ENCODE peak calls at places on chromosomes 16 and 17, in four cellular contexts. One of them, this sample, is unnamed.

GRCh38 chr17:3030096-3030495 is 33.3 kb downstream of the OR1D5 start:
- DNase-seq in stomach: no peak
- DNase-seq in tibial nerve: no peak
- DNase-seq in ovary: no peak
- DNase-seq in this sample: no peak

GRCh38 chr16:70735141-70735979 is 49.5 kb upstream of the MTSS2 start:
- DNase-seq in stomach: no peak
- DNase-seq in ovary: no peak
- DNase-seq in tibial nerve: peak; percentile 30
- DNase-seq in this sample: no peak

GRCh38 chr17:80474231-80474932 is 2.0 kb downstream of the NPTX1 start:
- DNase-seq in ovary: no peak
- DNase-seq in tibial nerve: no peak
- DNase-seq in stomach: no peak
- DNase-seq in this sample: peak; percentile 85

GRCh38 chr17:40023590-40024292 is 8.5 kb downstream of the CSF3 start:
- DNase-seq in ovary: no peak
- DNase-seq in tibial nerve: no peak
- DNase-seq in stomach: peak; percentile 81
- DNase-seq in this sample: no peak

GRCh38 chr16:46768809-46769208 is 20.7 kb upstream of the MYLK3 start:
- DNase-seq in ovary: no peak
- DNase-seq in tibial nerve: no peak
- DNase-seq in stomach: no peak
- DNase-seq in this sample: no peak

GRCh38 chr16:88864099-88864498 is 2.4 kb downstream of the PABPN1L start:
- DNase-seq in stomach: no peak
- DNase-seq in ovary: no peak
- DNase-seq in tibial nerve: no peak
- DNase-seq in this sample: no peak

GRCh38 chr17:164536-165235 is 16.8 kb downstream of the DOC2B start:
- DNase-seq in stomach: peak; percentile 47
- DNase-seq in ovary: peak; percentile 62
- DNase-seq in tibial nerve: peak; percentile 61
- DNase-seq in this sample: peak; percentile 65

GRCh38 chr16:2663553-2664521 is 18.5 kb upstream of the KCTD5 start:
- DNase-seq in ovary: no peak
- DNase-seq in stomach: no peak
- DNase-seq in tibial nerve: no peak
- DNase-seq in this sample: no peak

GRCh38 chr17:38728290-38728831 is 1.8 kb upstream of the CISD3 start:
- DNase-seq in stomach: no peak
- DNase-seq in tibial nerve: no peak
- DNase-seq in ovary: no peak
- DNase-seq in this sample: no peak

GRCh38 chr16:81067166-81067565 is 9.9 kb downstream of the C16orf46 start:
- DNase-seq in stomach: no peak
- DNase-seq in tibial nerve: no peak
- DNase-seq in ovary: no peak
- DNase-seq in this sample: no peak

GRCh38 chr16:56530872-56531271 is 11.0 kb upstream of the BBS2 start:
- DNase-seq in ovary: no peak
- DNase-seq in tibial nerve: no peak
- DNase-seq in stomach: no peak
- DNase-seq in this sample: no peak

GRCh38 chr17:81518785-81519283 is 6.2 kb upstream of the ACTG1 start:
- DNase-seq in ovary: no peak
- DNase-seq in tibial nerve: no peak
- DNase-seq in stomach: peak; percentile 70
- DNase-seq in this sample: peak; percentile 55

GRCh38 chr17:4032738-4033137 is 68.5 kb upstream of the ATP2A3 start:
- DNase-seq in ovary: no peak
- DNase-seq in tibial nerve: no peak
- DNase-seq in stomach: no peak
- DNase-seq in this sample: no peak

GRCh38 chr16:75471723-75472634 is 7.5 kb upstream of the TMEM170A start:
- DNase-seq in tibial nerve: peak; percentile 67
- DNase-seq in ovary: peak; percentile 32
- DNase-seq in stomach: peak; percentile 59
- DNase-seq in this sample: peak; percentile 88

GRCh38 chr17:17466511-17466910 is 10.3 kb upstream of the MED9 start:
- DNase-seq in tibial nerve: no peak
- DNase-seq in ovary: no peak
- DNase-seq in stomach: no peak
- DNase-seq in this sample: no peak

GRCh38 chr16:8355714-8356113 is 234.6 kb downstream of the TMEM114 start:
- DNase-seq in stomach: no peak
- DNase-seq in ovary: no peak
- DNase-seq in tibial nerve: no peak
- DNase-seq in this sample: no peak

GRCh38 chr17:80799553-80800403 is 191.9 kb upstream of the CHMP6 start:
- DNase-seq in ovary: no peak
- DNase-seq in stomach: no peak
- DNase-seq in tibial nerve: no peak
- DNase-seq in this sample: no peak

GRCh38 chr17:8739104-8739503 is 5.5 kb downstream of the CCDC42 start:
- DNase-seq in stomach: no peak
- DNase-seq in ovary: no peak
- DNase-seq in tibial nerve: no peak
- DNase-seq in this sample: no peak

GRCh38 chr17:3892095-3892998 is 506 bp downstream of the CAMKK1 start:
- DNase-seq in ovary: peak; percentile 88
- DNase-seq in tibial nerve: peak; percentile 77
- DNase-seq in stomach: peak; percentile 65
- DNase-seq in this sample: peak; percentile 89

GRCh38 chr17:18262111-18262510 is 1.6 kb downstream of the MIEF2 start:
- DNase-seq in stomach: no peak
- DNase-seq in tibial nerve: no peak
- DNase-seq in ovary: no peak
- DNase-seq in this sample: no peak

GRCh38 chr17:38333635-38334295 is 10.0 kb downstream of the GPR179 start:
- DNase-seq in stomach: peak; percentile 29
- DNase-seq in ovary: no peak
- DNase-seq in tibial nerve: no peak
- DNase-seq in this sample: peak; percentile 44

GRCh38 chr17:13931111-13931526 is 138.2 kb upstream of the COX10 start:
- DNase-seq in tibial nerve: peak; percentile 44
- DNase-seq in stomach: no peak
- DNase-seq in ovary: no peak
- DNase-seq in this sample: no peak

GRCh38 chr16:25812215-25812614 is 120.5 kb downstream of the HS3ST4 start:
- DNase-seq in tibial nerve: no peak
- DNase-seq in ovary: no peak
- DNase-seq in stomach: no peak
- DNase-seq in this sample: no peak

GRCh38 chr16:29862383-29862883 is 593 bp downstream of the CDIPT start:
- DNase-seq in ovary: no peak
- DNase-seq in tibial nerve: no peak
- DNase-seq in stomach: peak; percentile 34
- DNase-seq in this sample: peak; percentile 39

GRCh38 chr16:77117687-77118086 is 73.3 kb upstream of the MON1B start:
- DNase-seq in stomach: no peak
- DNase-seq in tibial nerve: no peak
- DNase-seq in ovary: no peak
- DNase-seq in this sample: no peak

GRCh38 chr17:27762527-27763305 is 37.6 kb downstream of the NOS2 start:
- DNase-seq in tibial nerve: no peak
- DNase-seq in stomach: no peak
- DNase-seq in ovary: no peak
- DNase-seq in this sample: no peak

GRCh38 chr17:30323895-30324319 is 9.9 kb downstream of the TMIGD1 start:
- DNase-seq in stomach: peak; percentile 37
- DNase-seq in ovary: no peak
- DNase-seq in tibial nerve: peak; percentile 44
- DNase-seq in this sample: peak; percentile 43

GRCh38 chr16:14501331-14502255 is 128.5 kb downstream of the PARN start:
- DNase-seq in stomach: peak; percentile 89
- DNase-seq in tibial nerve: peak; percentile 83
- DNase-seq in ovary: peak; percentile 89
- DNase-seq in this sample: peak; percentile 95

GRCh38 chr16:25089346-25089745 is 22.2 kb upstream of the LCMT1 start:
- DNase-seq in tibial nerve: no peak
- DNase-seq in stomach: no peak
- DNase-seq in ovary: no peak
- DNase-seq in this sample: no peak

GRCh38 chr16:68313116-68313515 is 2.3 kb downstream of the PRMT7 start:
- DNase-seq in stomach: no peak
- DNase-seq in tibial nerve: no peak
- DNase-seq in ovary: no peak
- DNase-seq in this sample: no peak

GRCh38 chr16:58021661-58022551 is 3.6 kb upstream of the MMP15 start:
- DNase-seq in ovary: no peak
- DNase-seq in stomach: no peak
- DNase-seq in tibial nerve: no peak
- DNase-seq in this sample: no peak

GRCh38 chr16:16007743-16008111 is 58.3 kb downstream of the ABCC1 start:
- DNase-seq in ovary: no peak
- DNase-seq in tibial nerve: no peak
- DNase-seq in stomach: no peak
- DNase-seq in this sample: no peak
- TF ChIP-seq EP300 in ovary: no peak
- TF ChIP-seq EP300 in tibial nerve: no peak
- TF ChIP-seq EP300 in stomach: no peak
- TF ChIP-seq EP300 in this sample: no peak

DNA sequence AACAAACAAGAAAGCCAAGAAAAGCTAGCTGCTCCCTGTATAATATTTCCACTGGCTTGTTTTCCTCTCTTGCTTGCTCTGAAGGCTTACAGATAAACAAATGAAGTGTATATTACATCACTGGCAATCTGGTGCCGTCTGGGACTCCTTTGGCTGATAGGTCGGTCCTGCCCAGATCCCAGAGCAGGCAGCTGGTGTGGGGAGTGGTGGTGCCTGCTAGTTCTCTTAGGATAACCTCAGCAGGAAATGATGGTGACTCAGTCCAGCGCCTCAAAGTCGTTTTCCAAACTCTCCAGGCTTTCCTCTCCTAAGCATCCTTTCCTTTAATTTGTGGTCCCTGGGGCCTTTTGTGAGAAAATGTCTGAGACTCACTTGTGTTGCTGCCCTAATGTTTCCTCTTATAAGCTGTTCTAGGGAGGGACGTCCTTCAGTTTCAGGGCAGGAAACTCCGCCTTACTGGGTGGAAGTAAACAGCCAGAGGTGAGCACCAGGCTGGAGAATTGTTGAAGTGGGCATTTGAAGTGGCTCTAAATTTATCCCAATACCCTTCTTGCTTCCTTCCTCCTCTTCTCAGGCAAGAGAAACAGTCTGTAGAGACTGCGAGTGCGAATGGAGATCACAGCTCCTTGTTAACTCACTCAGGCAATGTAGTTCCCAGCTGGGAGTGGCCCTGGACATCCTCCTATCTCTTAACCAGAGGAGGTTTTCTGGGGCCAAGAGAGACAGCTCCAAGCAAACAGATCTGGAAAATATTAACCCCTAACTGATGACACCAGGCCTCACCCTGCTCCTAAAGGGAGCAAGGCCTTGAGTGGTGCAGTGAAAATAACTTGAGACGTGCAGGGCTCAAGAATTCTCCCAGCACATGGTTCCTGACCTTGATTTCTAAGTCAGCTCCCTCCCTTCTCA is 34.9 kb downstream of the CD300LF start:
- DNase-seq in stomach: no peak
- DNase-seq in ovary: no peak
- DNase-seq in tibial nerve: no peak
- DNase-seq in this sample: peak; percentile 69
- TF ChIP-seq POLR2A in stomach: no peak
- TF ChIP-seq POLR2A in ovary: no peak
- TF ChIP-seq POLR2A in tibial nerve: no peak
- TF ChIP-seq POLR2A in this sample: no peak

GRCh38 chr16:11128211-11129123 is 127.5 kb downstream of the SOCS1 start:
- DNase-seq in ovary: no peak
- DNase-seq in stomach: peak; percentile 70
- DNase-seq in tibial nerve: no peak
- DNase-seq in this sample: no peak
- TF ChIP-seq EP300 in ovary: no peak
- TF ChIP-seq EP300 in stomach: no peak
- TF ChIP-seq EP300 in tibial nerve: no peak
- TF ChIP-seq EP300 in this sample: no peak

GRCh38 chr17:50055426-50056216 is at the start of gene ITGA3:
- DNase-seq in stomach: peak; percentile 89
- DNase-seq in tibial nerve: no peak
- DNase-seq in ovary: peak; percentile 69
- DNase-seq in this sample: peak; percentile 93
- TF ChIP-seq POLR2A in stomach: no peak
- TF ChIP-seq POLR2A in tibial nerve: no peak
- TF ChIP-seq POLR2A in ovary: peak; percentile 36
- TF ChIP-seq POLR2A in this sample: peak; percentile 95

DNA sequence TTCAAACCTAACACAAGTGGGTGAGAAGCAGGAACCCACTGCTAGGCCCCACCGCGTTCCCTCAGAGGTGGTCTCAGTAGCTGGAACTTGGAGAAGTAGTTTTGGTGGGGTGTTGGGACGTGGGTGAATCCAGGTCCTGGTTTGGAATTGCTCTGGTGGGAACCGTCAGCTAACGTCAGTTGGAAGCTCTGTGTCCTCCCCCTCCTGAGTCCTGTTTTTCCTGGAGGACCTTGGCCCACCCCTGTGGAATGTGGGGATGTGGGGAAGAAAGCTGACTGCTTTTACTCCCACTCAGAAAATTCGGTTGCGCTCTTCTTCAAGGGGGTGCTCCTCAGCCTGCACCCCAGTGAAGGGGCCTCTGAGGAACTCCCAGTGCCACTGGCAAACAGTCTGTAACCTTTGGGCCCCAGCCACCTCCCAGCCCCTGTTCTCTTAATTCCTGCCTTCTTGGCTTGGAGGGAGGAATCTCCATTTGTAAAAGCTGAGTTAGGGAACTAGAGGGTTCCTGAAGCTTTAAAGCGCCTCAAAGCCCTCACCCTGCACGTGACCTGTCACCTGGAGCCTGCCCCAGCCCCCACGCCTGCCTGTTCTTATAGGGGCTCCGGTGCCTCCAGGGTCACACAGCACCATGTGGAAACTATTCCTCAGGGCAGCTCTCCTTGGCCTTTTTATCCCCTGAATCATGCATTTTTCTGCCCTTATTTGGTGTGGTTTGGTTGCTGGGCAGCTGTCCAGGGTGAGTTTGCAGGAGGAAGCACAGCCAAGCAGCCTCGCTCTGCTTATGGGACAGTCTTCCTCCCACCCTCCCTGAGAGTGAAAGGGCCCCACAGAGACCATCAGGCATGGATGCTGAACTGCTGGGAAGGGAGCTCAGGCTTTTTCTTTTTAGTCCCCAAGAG is 16.2 kb upstream of the NAGLU start:
- DNase-seq in ovary: peak; percentile 97
- DNase-seq in stomach: peak; percentile 77
- DNase-seq in tibial nerve: peak; percentile 98
- DNase-seq in this sample: peak; percentile 95
- TF ChIP-seq EP300 in ovary: peak; percentile 66
- TF ChIP-seq EP300 in stomach: peak; percentile 66
- TF ChIP-seq EP300 in tibial nerve: peak; percentile 64
- TF ChIP-seq EP300 in this sample: peak; percentile 37

GRCh38 chr17:57541472-57542394 is 203.4 kb downstream of the CCDC182 start:
- DNase-seq in stomach: no peak
- DNase-seq in ovary: no peak
- DNase-seq in tibial nerve: no peak
- DNase-seq in this sample: peak; percentile 85
- TF ChIP-seq POLR2A in stomach: no peak
- TF ChIP-seq POLR2A in ovary: no peak
- TF ChIP-seq POLR2A in tibial nerve: no peak
- TF ChIP-seq POLR2A in this sample: peak; percentile 13

GRCh38 chr16:48235556-48236136 is 8.5 kb upstream of the LONP2 start:
- DNase-seq in stomach: no peak
- DNase-seq in tibial nerve: no peak
- DNase-seq in ovary: no peak
- DNase-seq in this sample: peak; percentile 27
- TF ChIP-seq EP300 in stomach: no peak
- TF ChIP-seq EP300 in tibial nerve: no peak
- TF ChIP-seq EP300 in ovary: no peak
- TF ChIP-seq EP300 in this sample: no peak

GRCh38 chr17:44006581-44007345 is 2.3 kb downstream of the NAGS start:
- DNase-seq in ovary: peak; percentile 95
- DNase-seq in stomach: peak; percentile 100
- DNase-seq in tibial nerve: peak; percentile 96
- DNase-seq in this sample: peak; percentile 97
- TF ChIP-seq POLR2A in ovary: no peak
- TF ChIP-seq POLR2A in stomach: no peak
- TF ChIP-seq POLR2A in tibial nerve: no peak
- TF ChIP-seq POLR2A in this sample: peak; percentile 23